ENCODE peak calls at places on chromosomes 6 and 20, in five cellular contexts. One of them, this sample, is unnamed.

GRCh38 chr6:138465007-138465645 is 34.2 kb downstream of the NHSL1 start:
- DNase-seq in esophagus muscularis mucosa: no peak
- DNase-seq in heart left ventricle: no peak
- DNase-seq in breast epithelium: no peak
- DNase-seq in NB4: peak; percentile 47
- DNase-seq in this sample: no peak

GRCh38 chr6:12343440-12344162 is 53.4 kb downstream of the EDN1 start:
- DNase-seq in esophagus muscularis mucosa: no peak
- DNase-seq in NB4: no peak
- DNase-seq in breast epithelium: no peak
- DNase-seq in heart left ventricle: no peak
- DNase-seq in this sample: no peak

GRCh38 chr6:131368077-131368911 is 204.7 kb upstream of the ARG1 start:
- DNase-seq in esophagus muscularis mucosa: no peak
- DNase-seq in heart left ventricle: peak; percentile 20
- DNase-seq in NB4: no peak
- DNase-seq in breast epithelium: peak; percentile 43
- DNase-seq in this sample: no peak

GRCh38 chr6:144939926-144940325 is 654.8 kb downstream of the UTRN start:
- DNase-seq in breast epithelium: no peak
- DNase-seq in heart left ventricle: no peak
- DNase-seq in NB4: no peak
- DNase-seq in esophagus muscularis mucosa: no peak
- DNase-seq in this sample: no peak

GRCh38 chr20:12906401-12906800 is 102.4 kb upstream of the SPTLC3 start:
- DNase-seq in esophagus muscularis mucosa: no peak
- DNase-seq in heart left ventricle: no peak
- DNase-seq in breast epithelium: no peak
- DNase-seq in NB4: no peak
- DNase-seq in this sample: no peak

GRCh38 chr20:51043811-51044210 is 20.9 kb upstream of the KCNG1 start:
- DNase-seq in breast epithelium: no peak
- DNase-seq in NB4: no peak
- DNase-seq in esophagus muscularis mucosa: no peak
- DNase-seq in heart left ventricle: no peak
- DNase-seq in this sample: no peak

GRCh38 chr6:38508894-38509293 is 130.8 kb downstream of the BTBD9 start:
- DNase-seq in breast epithelium: no peak
- DNase-seq in NB4: peak; percentile 42
- DNase-seq in esophagus muscularis mucosa: no peak
- DNase-seq in heart left ventricle: no peak
- DNase-seq in this sample: no peak

GRCh38 chr6:38773338-38773737 is 58.2 kb downstream of the DNAH8 start:
- DNase-seq in breast epithelium: no peak
- DNase-seq in esophagus muscularis mucosa: no peak
- DNase-seq in NB4: peak; percentile 32
- DNase-seq in heart left ventricle: no peak
- DNase-seq in this sample: no peak

GRCh38 chr6:3396503-3397180 is 60.2 kb downstream of the SLC22A23 start:
- DNase-seq in esophagus muscularis mucosa: no peak
- DNase-seq in NB4: no peak
- DNase-seq in heart left ventricle: no peak
- DNase-seq in breast epithelium: peak; percentile 81
- DNase-seq in this sample: no peak

GRCh38 chr20:41141153-41141815 is 3.9 kb downstream of the PLCG1 start:
- DNase-seq in esophagus muscularis mucosa: no peak
- DNase-seq in breast epithelium: no peak
- DNase-seq in heart left ventricle: peak; percentile 69
- DNase-seq in NB4: no peak
- DNase-seq in this sample: no peak

GRCh38 chr6:90095788-90096187 is 200.9 kb downstream of the BACH2 start:
- DNase-seq in breast epithelium: no peak
- DNase-seq in heart left ventricle: no peak
- DNase-seq in esophagus muscularis mucosa: no peak
- DNase-seq in NB4: no peak
- DNase-seq in this sample: no peak

GRCh38 chr6:54892831-54893230 is 46.3 kb downstream of the FAM83B start:
- DNase-seq in esophagus muscularis mucosa: no peak
- DNase-seq in NB4: peak; percentile 2
- DNase-seq in heart left ventricle: no peak
- DNase-seq in breast epithelium: no peak
- DNase-seq in this sample: no peak

GRCh38 chr20:39066464-39066863 is 104.3 kb downstream of the DHX35 start:
- DNase-seq in heart left ventricle: no peak
- DNase-seq in esophagus muscularis mucosa: no peak
- DNase-seq in breast epithelium: no peak
- DNase-seq in NB4: no peak
- DNase-seq in this sample: no peak

GRCh38 chr6:125301435-125302391 is at the start of gene HDDC2:
- DNase-seq in NB4: peak; percentile 82
- DNase-seq in esophagus muscularis mucosa: peak; percentile 93
- DNase-seq in breast epithelium: peak; percentile 34
- DNase-seq in heart left ventricle: peak; percentile 84
- DNase-seq in this sample: peak; percentile 5

GRCh38 chr6:167778497-167779122 is 48.1 kb upstream of the AFDN start:
- DNase-seq in breast epithelium: peak; percentile 73
- DNase-seq in heart left ventricle: no peak
- DNase-seq in NB4: no peak
- DNase-seq in esophagus muscularis mucosa: no peak
- DNase-seq in this sample: no peak

GRCh38 chr6:7979831-7980230 is 69.2 kb upstream of the TXNDC5 start:
- DNase-seq in NB4: no peak
- DNase-seq in breast epithelium: no peak
- DNase-seq in esophagus muscularis mucosa: no peak
- DNase-seq in heart left ventricle: no peak
- DNase-seq in this sample: no peak

GRCh38 chr20:56865055-56865454 is 235.9 kb downstream of the TFAP2C start:
- DNase-seq in heart left ventricle: no peak
- DNase-seq in NB4: no peak
- DNase-seq in esophagus muscularis mucosa: no peak
- DNase-seq in breast epithelium: peak; percentile 42
- DNase-seq in this sample: no peak

GRCh38 chr20:36579996-36580545 is 6.7 kb downstream of the TGIF2 start:
- DNase-seq in NB4: no peak
- DNase-seq in esophagus muscularis mucosa: no peak
- DNase-seq in heart left ventricle: no peak
- DNase-seq in breast epithelium: no peak
- DNase-seq in this sample: no peak

GRCh38 chr6:14165091-14165490 is 47.5 kb downstream of the CD83 start:
- DNase-seq in NB4: no peak
- DNase-seq in esophagus muscularis mucosa: no peak
- DNase-seq in breast epithelium: no peak
- DNase-seq in heart left ventricle: no peak
- DNase-seq in this sample: no peak

GRCh38 chr6:143063631-143064030 is 2.9 kb downstream of the AIG1 start:
- DNase-seq in NB4: no peak
- DNase-seq in esophagus muscularis mucosa: no peak
- DNase-seq in breast epithelium: no peak
- DNase-seq in heart left ventricle: no peak
- DNase-seq in this sample: no peak

GRCh38 chr20:61980647-61981583 is 84.8 kb downstream of the TAF4 start:
- DNase-seq in heart left ventricle: peak; percentile 41
- DNase-seq in breast epithelium: peak; percentile 38
- DNase-seq in esophagus muscularis mucosa: no peak
- DNase-seq in NB4: peak; percentile 37
- DNase-seq in this sample: no peak

GRCh38 chr6:161418458-161418945 is 144.6 kb upstream of the AGPAT4 start:
- DNase-seq in heart left ventricle: peak; percentile 39
- DNase-seq in breast epithelium: no peak
- DNase-seq in esophagus muscularis mucosa: no peak
- DNase-seq in NB4: peak; percentile 69
- DNase-seq in this sample: no peak

GRCh38 chr20:13684566-13685222 is 46.0 kb upstream of the TASP1 start:
- DNase-seq in NB4: peak; percentile 93
- DNase-seq in heart left ventricle: no peak
- DNase-seq in esophagus muscularis mucosa: no peak
- DNase-seq in breast epithelium: no peak
- DNase-seq in this sample: no peak

GRCh38 chr20:57370316-57370715 is 19.3 kb downstream of the RAE1 start:
- DNase-seq in NB4: no peak
- DNase-seq in heart left ventricle: no peak
- DNase-seq in esophagus muscularis mucosa: no peak
- DNase-seq in breast epithelium: no peak
- DNase-seq in this sample: no peak

GRCh38 chr6:154749341-154749740 is 16.1 kb downstream of the SCAF8 start:
- DNase-seq in breast epithelium: no peak
- DNase-seq in esophagus muscularis mucosa: no peak
- DNase-seq in heart left ventricle: no peak
- DNase-seq in NB4: no peak
- DNase-seq in this sample: no peak

GRCh38 chr20:20780127-20780822 is 67.8 kb upstream of the RALGAPA2 start:
- DNase-seq in NB4: peak; percentile 100
- DNase-seq in breast epithelium: peak; percentile 80
- DNase-seq in esophagus muscularis mucosa: no peak
- DNase-seq in heart left ventricle: peak; percentile 36
- DNase-seq in this sample: no peak

GRCh38 chr20:13613917-13614316 is 24.8 kb downstream of the TASP1 start:
- DNase-seq in heart left ventricle: no peak
- DNase-seq in NB4: no peak
- DNase-seq in breast epithelium: no peak
- DNase-seq in esophagus muscularis mucosa: no peak
- DNase-seq in this sample: no peak

GRCh38 chr6:3615391-3616380 is 135.8 kb downstream of the PXDC1 start:
- DNase-seq in esophagus muscularis mucosa: peak; percentile 75
- DNase-seq in NB4: no peak
- DNase-seq in breast epithelium: peak; percentile 4
- DNase-seq in heart left ventricle: no peak
- DNase-seq in this sample: no peak

GRCh38 chr20:2756056-2756611 is 44.3 kb downstream of the CPXM1 start:
- DNase-seq in breast epithelium: no peak
- DNase-seq in heart left ventricle: no peak
- DNase-seq in NB4: peak; percentile 56
- DNase-seq in esophagus muscularis mucosa: no peak
- DNase-seq in this sample: no peak

GRCh38 chr6:165580139-165580538 is 82.9 kb downstream of the PDE10A start:
- DNase-seq in heart left ventricle: no peak
- DNase-seq in breast epithelium: no peak
- DNase-seq in NB4: no peak
- DNase-seq in esophagus muscularis mucosa: no peak
- DNase-seq in this sample: no peak

GRCh38 chr6:168053957-168054471 is 25.0 kb downstream of the FRMD1 start:
- DNase-seq in NB4: no peak
- DNase-seq in breast epithelium: no peak
- DNase-seq in heart left ventricle: no peak
- DNase-seq in esophagus muscularis mucosa: no peak
- DNase-seq in this sample: no peak

GRCh38 chr6:52365871-52366540 is 4.1 kb downstream of the PAQR8 start:
- DNase-seq in esophagus muscularis mucosa: no peak
- DNase-seq in NB4: no peak
- DNase-seq in breast epithelium: no peak
- DNase-seq in heart left ventricle: no peak
- DNase-seq in this sample: no peak

DNA sequence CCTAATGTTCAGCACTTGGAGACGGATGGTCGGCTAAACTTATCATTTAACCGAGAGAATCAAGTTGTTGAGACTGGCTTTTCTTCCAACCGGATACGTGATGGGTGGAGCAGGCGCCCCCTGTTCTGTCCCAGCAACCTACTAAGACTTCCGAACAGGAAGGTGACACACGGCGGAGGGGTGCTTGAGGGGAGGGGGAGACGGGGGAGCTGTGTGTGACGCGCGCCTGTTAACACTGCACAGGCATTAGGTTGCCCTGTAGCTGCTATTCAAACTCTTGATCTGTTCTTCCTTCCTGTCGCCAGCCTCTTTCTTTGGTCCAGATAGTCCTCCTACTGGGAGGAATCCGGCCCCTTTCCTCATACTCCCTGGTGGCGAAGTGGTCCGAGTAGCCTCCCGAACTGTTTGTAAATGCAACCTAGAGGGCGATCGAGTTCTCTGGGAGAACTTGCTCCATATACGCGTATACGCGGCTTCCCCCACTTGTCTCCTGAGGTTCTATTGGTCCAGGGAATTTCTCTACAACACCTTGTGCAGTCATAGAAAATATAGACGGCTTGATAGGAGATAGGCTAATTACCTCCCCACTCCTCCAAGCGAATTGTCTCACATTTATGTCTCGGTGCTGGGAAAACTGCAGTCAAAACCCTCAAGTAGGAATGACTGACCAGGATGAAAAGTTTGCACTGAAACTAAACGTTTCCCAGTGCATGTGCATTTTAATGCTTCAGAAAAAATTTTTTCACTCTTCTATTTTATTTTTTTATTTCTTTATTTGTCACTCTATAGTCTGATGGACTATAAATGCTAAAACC is 126.0 kb upstream of the SLC2A12 start:
- DNase-seq in heart left ventricle: peak; percentile 87
- DNase-seq in breast epithelium: peak; percentile 78
- DNase-seq in esophagus muscularis mucosa: peak; percentile 92
- DNase-seq in NB4: peak; percentile 90
- DNase-seq in this sample: peak; percentile 44
- TF ChIP-seq POLR2A in heart left ventricle: no peak
- TF ChIP-seq POLR2A in breast epithelium: no peak
- TF ChIP-seq POLR2A in esophagus muscularis mucosa: no peak
- TF ChIP-seq POLR2A in NB4: no peak
- TF ChIP-seq POLR2A in this sample: no peak

GRCh38 chr6:27669798-27670301 is 196.9 kb upstream of the ZNF184 start:
- DNase-seq in esophagus muscularis mucosa: no peak
- DNase-seq in heart left ventricle: no peak
- DNase-seq in breast epithelium: no peak
- DNase-seq in NB4: peak; percentile 36
- DNase-seq in this sample: no peak
- H3K4me3 ChIP-seq in esophagus muscularis mucosa: no peak overlapping the region
- H3K4me3 ChIP-seq in heart left ventricle: no peak overlapping the region
- H3K4me3 ChIP-seq in breast epithelium: no peak overlapping the region
- H3K4me3 ChIP-seq in NB4: peak overlapping the region; percentile 79
- H3K4me3 ChIP-seq in this sample: peak overlapping the region; percentile 23

GRCh38 chr6:72639920-72640621 is 18.2 kb downstream of the KCNQ5 start:
- DNase-seq in heart left ventricle: no peak
- DNase-seq in esophagus muscularis mucosa: no peak
- DNase-seq in breast epithelium: no peak
- DNase-seq in NB4: no peak
- DNase-seq in this sample: no peak
- TF ChIP-seq CTCF in heart left ventricle: no peak
- TF ChIP-seq CTCF in esophagus muscularis mucosa: no peak
- TF ChIP-seq CTCF in breast epithelium: no peak
- TF ChIP-seq CTCF in NB4: no peak
- TF ChIP-seq CTCF in this sample: no peak

GRCh38 chr6:27145731-27146455 is 101.6 kb upstream of the PRSS16 start:
- DNase-seq in breast epithelium: peak; percentile 86
- DNase-seq in heart left ventricle: peak; percentile 80
- DNase-seq in esophagus muscularis mucosa: peak; percentile 94
- DNase-seq in NB4: peak; percentile 96
- DNase-seq in this sample: no peak
- TF ChIP-seq POLR2A in breast epithelium: no peak
- TF ChIP-seq POLR2A in heart left ventricle: no peak
- TF ChIP-seq POLR2A in esophagus muscularis mucosa: peak; percentile 1
- TF ChIP-seq POLR2A in NB4: peak; percentile 50
- TF ChIP-seq POLR2A in this sample: peak; percentile 57

GRCh38 chr6:158558415-158559306 is 1.2 kb upstream of the TMEM181 start:
- DNase-seq in NB4: no peak
- DNase-seq in esophagus muscularis mucosa: no peak
- DNase-seq in breast epithelium: no peak
- DNase-seq in heart left ventricle: no peak
- DNase-seq in this sample: no peak
- H3K4me3 ChIP-seq in NB4: no peak overlapping the region
- H3K4me3 ChIP-seq in esophagus muscularis mucosa: no peak overlapping the region
- H3K4me3 ChIP-seq in breast epithelium: no peak overlapping the region
- H3K4me3 ChIP-seq in heart left ventricle: no peak overlapping the region
- H3K4me3 ChIP-seq in this sample: no peak overlapping the region

This sample was measured in esophagus squamous epithelium.